ENCODE peak calls at places on chromosomes 1 and 21, in five cellular contexts. Z is stimulated activated naive CD4-positive, alpha-beta T cell treated with Interleukin-2 at 50 U/mL for 16 hours; H is NCI-H1436 treated with DMSO at 0.1 percent for 48 hours; N is activated effector memory CD4-positive, alpha-beta T cell treated with Interleukin-2 at 50 U/mL for 16 hours; F is A673. J is an unnamed sample.

GRCh38 chr21:15437873-15438272 is 291.9 kb upstream of the USP25 start:
- DNase-seq in Z (no peak), H (no peak), N (no peak), F (no peak), J (no peak)

GRCh38 chr1:3051270-3052268 is 17.4 kb upstream of the PRDM16 start:
- DNase-seq in Z (no peak), H (no peak), F (no peak), N (no peak), J (no peak)

GRCh38 chr1:15799928-15800835 is 7.3 kb downstream of the UQCRHL start:
- DNase-seq in N (no peak), Z (no peak), F (no peak), H (no peak), J (no peak)

GRCh38 chr1:209650454-209650853 is 1.8 kb downstream of the LAMB3 start:
- DNase-seq in H (no peak), Z (no peak), F (no peak), N (no peak), J (no peak)

GRCh38 chr1:45892068-45892785 is 88.8 kb downstream of the MAST2 start:
- DNase-seq in Z (no peak), H (no peak), N (no peak), F (no peak), J (no peak)

GRCh38 chr1:90340604-90341003 is 345.7 kb downstream of the ZNF326 start:
- DNase-seq in N (no peak), F (peak; percentile 77), Z (no peak), H (no peak), J (peak; percentile 70)

GRCh38 chr1:244111008-244111407 is 59.9 kb downstream of the ZBTB18 start:
- DNase-seq in H (no peak), F (no peak), Z (no peak), N (no peak), J (no peak)

GRCh38 chr1:71350805-71351204 is 270.0 kb upstream of the ZRANB2 start:
- DNase-seq in Z (no peak), H (no peak), F (no peak), N (no peak), J (no peak)

GRCh38 chr21:37593015-37593414 is 226.4 kb downstream of the DYRK1A start:
- DNase-seq in N (no peak), Z (no peak), H (no peak), F (peak; percentile 89), J (no peak)

GRCh38 chr1:170823120-170823519 is 112.2 kb upstream of the MROH9 start:
- DNase-seq in H (no peak), Z (no peak), N (no peak), F (no peak), J (no peak)

GRCh38 chr1:160544647-160545046 is 21.6 kb upstream of the SLAMF6 start:
- DNase-seq in H (no peak), N (no peak), F (peak; percentile 34), Z (peak; percentile 18), J (peak; percentile 53)

GRCh38 chr1:27099154-27099903 is 55.6 kb downstream of the SLC9A1 start:
- DNase-seq in N (no peak), F (peak; percentile 78), Z (no peak), H (peak; percentile 82), J (peak; percentile 26)

GRCh38 chr1:205317311-205317917 is 4.1 kb downstream of the NUAK2 start:
- DNase-seq in H (peak; percentile 38), F (no peak), N (no peak), Z (no peak), J (no peak)

GRCh38 chr1:3060601-3061551 is 8.1 kb upstream of the PRDM16 start:
- DNase-seq in Z (no peak), F (no peak), H (no peak), N (no peak), J (no peak)

GRCh38 chr1:22273686-22274681 is 131.1 kb upstream of the WNT4 start:
- DNase-seq in H (no peak), F (no peak), Z (no peak), N (no peak), J (no peak)